ENCODE peak calls at places on chromosomes 3 and 15, in six cellular contexts. V, S, B, H, Y and D are unnamed samples.

GRCh38 chr3:105538483-105538882 is 171.8 kb downstream of the ALCAM start:
- ATAC-seq in H (no peak), Y (no peak), V (no peak), S (no peak), B (no peak), D (no peak)

GRCh38 chr15:27601239-27601942 is 497.7 kb downstream of the OCA2 start:
- ATAC-seq in V (no peak), B (no peak), H (no peak), Y (no peak), S (no peak), D (no peak)

GRCh38 chr15:93150910-93151309 is 61.9 kb upstream of the RGMA start:
- ATAC-seq in Y (no peak), H (no peak), V (no peak), B (no peak), S (no peak), D (no peak)

GRCh38 chr15:83747718-83748110 is 93.8 kb downstream of the ADAMTSL3 start:
- ATAC-seq in Y (no peak), B (no peak), H (no peak), S (no peak), V (no peak), D (no peak)

GRCh38 chr15:42172475-42172874 is 16.0 kb upstream of the PLA2G4F start:
- ATAC-seq in B (no peak), H (no peak), Y (no peak), S (no peak), V (no peak), D (no peak)

GRCh38 chr3:141840737-141841544 is 35.5 kb upstream of the ATP1B3 start:
- ATAC-seq in V (no peak), S (no peak), H (peak), B (peak), Y (no peak), D (peak)

GRCh38 chr3:188231454-188231853 is 77.5 kb downstream of the LPP start:
- ATAC-seq in S (no peak), H (no peak), V (no peak), B (no peak), Y (no peak), D (no peak)

GRCh38 chr3:168307893-168308292 is 212.2 kb upstream of the GOLIM4 start:
- ATAC-seq in H (no peak), B (no peak), Y (no peak), S (no peak), V (no peak), D (no peak)

GRCh38 chr3:65888980-65889706 is 149.6 kb downstream of the MAGI1 start:
- ATAC-seq in S (no peak), B (no peak), H (no peak), Y (no peak), V (peak), D (no peak)

GRCh38 chr15:49848824-49849209 is 228.0 kb downstream of the DTWD1 start:
- ATAC-seq in V (no peak), Y (no peak), H (no peak), B (no peak), S (no peak), D (no peak)

GRCh38 chr15:100695048-100695447 is 92.7 kb downstream of the ASB7 start:
- ATAC-seq in B (no peak), Y (no peak), V (no peak), H (no peak), S (no peak), D (no peak)

GRCh38 chr3:109355625-109356441 is 18.5 kb upstream of the DPPA4 start:
- ATAC-seq in Y (no peak), B (no peak), V (no peak), S (no peak), H (no peak), D (no peak)

GRCh38 chr3:186534113-186534669 is 10.0 kb downstream of the CRYGS start:
- ATAC-seq in V (no peak), B (peak), H (peak), Y (peak), S (peak), D (peak)

GRCh38 chr15:36106640-36107335 is 472.6 kb upstream of the CDIN1 start:
- ATAC-seq in V (peak), S (no peak), Y (no peak), H (no peak), B (no peak), D (no peak)

GRCh38 chr15:61275901-61276300 is 46.8 kb upstream of the RORA start:
- ATAC-seq in S (no peak), B (no peak), V (no peak), H (no peak), Y (no peak), D (no peak)

GRCh38 chr3:158381274-158381868 is 189.6 kb upstream of the MLF1 start:
- ATAC-seq in H (peak), B (peak), Y (no peak), V (no peak), S (no peak), D (peak)

GRCh38 chr15:39321977-39322376 is 258.9 kb upstream of the THBS1 start:
- ATAC-seq in V (no peak), H (no peak), B (no peak), Y (no peak), S (no peak), D (no peak)